ENCODE peak calls at places on chromosomes 6 and 20, in five cellular contexts. O is progenitor cell of endocrine pancreas; F is retinal pigment epithelial cell; D is AG04450; I is CD8-positive, alpha-beta T cell. Y is an unnamed sample.

GRCh38 chr6:155272353-155273222 is 8.8 kb downstream of the CLDN20 start:
- DNase-seq in O (no peak), F (no peak), D (no peak), I (no peak), Y (no peak)

GRCh38 chr6:163965426-163966348 is 551.2 kb downstream of the QKI start:
- DNase-seq in O (no peak), F (no peak), D (no peak), I (no peak), Y (no peak)

GRCh38 chr6:47301441-47301840 is 8.3 kb downstream of the TNFRSF21 start:
- DNase-seq in O (no peak), F (no peak), D (no peak), I (no peak), Y (no peak)

GRCh38 chr6:29861521-29862255 is 34.1 kb downstream of the HLA-G start:
- DNase-seq in O (no peak), F (no peak), D (no peak), I (no peak), Y (no peak)

GRCh38 chr20:10137032-10137431 is 81.6 kb upstream of the SNAP25 start:
- DNase-seq in O (no peak), F (no peak), D (no peak), I (no peak), Y (no peak)

GRCh38 chr6:34243131-34243771 is 5.6 kb downstream of the SMIM29 start:
- DNase-seq in O (no peak), F (no peak), D (no peak), I (no peak), Y (no peak)

GRCh38 chr6:42451595-42452170 is at the start of gene TRERF1:
- DNase-seq in O (peak; percentile 33), F (no peak), D (peak; percentile 55), I (peak; percentile 57), Y (peak; percentile 41)

GRCh38 chr6:105459884-105460283 is 57.0 kb upstream of the PREP start:
- DNase-seq in O (no peak), F (no peak), D (no peak), I (no peak), Y (no peak)

GRCh38 chr6:43938178-43939101 is 168.4 kb downstream of the VEGFA start:
- DNase-seq in O (no peak), F (no peak), D (no peak), I (no peak), Y (peak; percentile 38)

GRCh38 chr6:131443514-131443913 is 129.5 kb upstream of the ARG1 start:
- DNase-seq in O (no peak), F (no peak), D (no peak), I (peak; percentile 38), Y (no peak)

GRCh38 chr6:157999100-158000051 is 17.7 kb downstream of the SYNJ2 start:
- DNase-seq in O (no peak), F (no peak), D (no peak), I (no peak), Y (no peak)

GRCh38 chr6:54050750-54051149 is 60.5 kb upstream of the MLIP start:
- DNase-seq in O (no peak), F (no peak), D (no peak), I (no peak), Y (no peak)

GRCh38 chr6:158703121-158703839 is 53.4 kb downstream of the SYTL3 start:
- DNase-seq in O (no peak), F (no peak), D (no peak), I (no peak), Y (no peak)

GRCh38 chr6:118872726-118873125 is 21.2 kb upstream of the ASF1A start:
- DNase-seq in O (no peak), F (no peak), D (no peak), I (no peak), Y (no peak)
- TF ChIP-seq CTCF in O (no peak), F (no peak), D (no peak), I (no peak), Y (no peak)

DNA sequence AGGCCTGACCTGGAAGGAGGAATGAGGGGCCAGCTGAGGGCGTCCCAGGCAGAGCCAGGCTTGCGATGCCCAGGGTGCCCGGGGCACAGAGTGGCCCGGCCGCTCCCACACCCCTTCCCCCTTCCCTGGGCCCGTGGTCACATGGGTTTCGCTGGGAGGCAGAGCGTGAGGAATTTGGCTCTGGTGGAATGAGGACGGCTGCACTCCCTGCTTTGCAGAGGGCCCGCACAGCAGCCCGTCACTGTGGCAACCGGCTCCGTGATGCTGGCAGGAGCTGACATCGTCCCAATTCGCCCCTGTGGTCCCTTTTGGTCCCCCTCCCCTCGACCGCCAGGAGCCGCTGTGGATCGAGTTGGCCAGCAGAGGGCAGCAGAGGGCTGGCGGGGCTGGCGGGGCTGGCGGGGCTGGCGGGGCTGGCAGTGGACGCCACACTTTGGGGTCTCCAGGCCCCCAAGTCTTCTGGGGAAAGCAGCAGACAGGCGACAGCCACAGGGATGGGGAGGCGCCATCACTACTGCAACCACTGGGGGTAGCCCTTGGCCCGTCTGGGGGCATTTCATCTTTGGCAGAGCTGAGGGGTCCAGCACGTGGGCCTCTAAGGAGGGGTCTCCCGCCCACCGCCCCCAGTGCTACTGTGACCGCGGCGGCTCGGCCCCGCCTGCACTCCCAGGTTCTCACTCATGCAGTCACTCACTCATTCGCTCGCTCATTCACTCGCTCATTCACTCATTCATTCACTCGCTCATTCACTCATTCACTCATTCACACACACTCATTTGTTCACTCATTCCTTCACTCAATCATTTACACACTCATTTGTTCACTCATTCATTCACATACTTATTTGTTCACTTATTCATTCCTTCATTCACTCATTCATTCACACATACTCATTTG is 49.7 kb upstream of the BHLHE23 start:
- DNase-seq in O (peak; percentile 77), F (no peak), D (no peak), I (peak; percentile 37), Y (peak; percentile 13)
- TF ChIP-seq CTCF in O (peak; percentile 97), F (peak; percentile 73), D (peak; percentile 60), I (peak; percentile 75), Y (peak; percentile 95)

GRCh38 chr20:63745424-63745805 is 5.8 kb downstream of the SLC2A4RG start:
- DNase-seq in O (no peak), F (no peak), D (no peak), I (no peak), Y (no peak)
- TF ChIP-seq CTCF in O (no peak), F (no peak), D (no peak), I (no peak), Y (no peak)

GRCh38 chr6:51257938-51258337 is 439.3 kb downstream of the TFAP2B start:
- DNase-seq in O (no peak), F (no peak), D (no peak), I (no peak), Y (no peak)

GRCh38 chr6:51265426-51265825 is 446.8 kb downstream of the TFAP2B start:
- DNase-seq in O (no peak), F (no peak), D (no peak), I (no peak), Y (no peak)

DNA sequence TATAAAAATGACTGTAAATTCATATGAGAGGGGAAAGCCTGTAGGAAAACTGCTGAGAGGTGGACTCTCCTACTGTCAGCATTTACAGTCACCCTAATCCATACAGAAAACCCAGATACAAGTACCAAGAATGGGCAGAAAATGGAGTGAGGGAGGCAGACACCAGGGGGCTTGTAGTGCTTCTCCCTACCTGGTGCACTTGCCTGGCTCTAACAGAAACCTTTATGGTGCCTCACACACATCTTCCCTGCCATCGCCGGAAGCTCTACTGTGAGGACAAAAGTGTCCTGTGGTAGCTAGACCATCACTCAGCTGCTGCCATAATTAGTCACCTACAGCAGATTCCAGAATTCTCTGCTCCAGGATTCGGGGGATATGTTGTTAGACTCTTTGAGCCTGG is 441.3 kb downstream of the TFAP2B start:
- DNase-seq in O (no peak), F (no peak), D (no peak), I (no peak), Y (no peak)
- TF ChIP-seq CTCF in O (no peak), F (no peak), D (no peak), I (no peak), Y (no peak)